ENCODE peak calls at places on chromosomes 5 and 9, in five cellular contexts. F is HepG2, B is IMR-90, K is K562, D is GM12878. X is an unnamed sample.

GRCh38 chr9:131276107-131276888 is at the start of gene FAM78A:
- DNase-seq in F (no peak), B (no peak), K (no peak), D (no peak), X (peak; percentile 77)

GRCh38 chr9:95952471-95952870 is 77.0 kb downstream of the ERCC6L2 start:
- DNase-seq in F (no peak), B (no peak), K (no peak), D (no peak), X (no peak)

GRCh38 chr5:32076699-32077695 is 97.1 kb downstream of the GOLPH3 start:
- DNase-seq in F (peak; percentile 27), B (peak; percentile 59), K (peak; percentile 45), D (peak; percentile 15), X (peak; percentile 61)

GRCh38 chr9:5425006-5425628 is 12.6 kb downstream of the PLGRKT start:
- DNase-seq in F (peak; percentile 20), B (no peak), K (peak; percentile 20), D (peak; percentile 30), X (peak; percentile 37)

GRCh38 chr5:140596364-140596763 is 31.7 kb downstream of the SLC35A4 start:
- DNase-seq in F (no peak), B (no peak), K (no peak), D (no peak), X (no peak)

GRCh38 chr9:131667576-131667975 is 72.3 kb downstream of the RAPGEF1 start:
- DNase-seq in F (no peak), B (no peak), K (no peak), D (no peak), X (no peak)

GRCh38 chr9:112061152-112061740 is 113.9 kb downstream of the SUSD1 start:
- DNase-seq in F (peak; percentile 56), B (peak; percentile 99), K (peak; percentile 49), D (peak; percentile 75), X (peak; percentile 22)

GRCh38 chr9:77827104-77827784 is 179.1 kb upstream of the GNA14 start:
- DNase-seq in F (peak; percentile 16), B (no peak), K (peak; percentile 36), D (peak; percentile 21), X (no peak)

GRCh38 chr5:124660229-124661093 is 86.0 kb downstream of the ZNF608 start:
- DNase-seq in F (no peak), B (no peak), K (no peak), D (no peak), X (no peak)

GRCh38 chr9:19411316-19411715 is 2.5 kb downstream of the ACER2 start:
- DNase-seq in F (no peak), B (peak; percentile 76), K (no peak), D (no peak), X (no peak)

GRCh38 chr5:114435220-114435481 is 73.3 kb downstream of the KCNN2 start:
- DNase-seq in F (no peak), B (no peak), K (no peak), D (no peak), X (no peak)

GRCh38 chr9:93612796-93613154 is 36.4 kb downstream of the PHF2 start:
- DNase-seq in F (no peak), B (no peak), K (no peak), D (peak; percentile 15), X (no peak)

GRCh38 chr5:40446910-40447309 is 232.8 kb upstream of the PTGER4 start:
- DNase-seq in F (peak; percentile 73), B (peak; percentile 92), K (no peak), D (no peak), X (no peak)

GRCh38 chr5:148798786-148799185 is 27.6 kb upstream of the ADRB2 start:
- DNase-seq in F (no peak), B (no peak), K (no peak), D (no peak), X (no peak)

GRCh38 chr9:16671591-16672137 is 198.8 kb downstream of the BNC2 start:
- DNase-seq in F (no peak), B (peak; percentile 83), K (no peak), D (peak; percentile 19), X (no peak)

GRCh38 chr5:180605554-180606214 is 14.4 kb upstream of the SCGB3A1 start:
- DNase-seq in F (peak; percentile 45), B (peak; percentile 51), K (peak; percentile 55), D (peak; percentile 17), X (peak; percentile 74)

GRCh38 chr9:131038256-131039128 is 29.5 kb downstream of the LAMC3 start:
- DNase-seq in F (no peak), B (no peak), K (peak; percentile 61), D (no peak), X (no peak)

GRCh38 chr5:32612134-32612888 is 27.0 kb downstream of the SUB1 start:
- DNase-seq in F (no peak), B (peak; percentile 20), K (no peak), D (no peak), X (peak; percentile 9)

DNA sequence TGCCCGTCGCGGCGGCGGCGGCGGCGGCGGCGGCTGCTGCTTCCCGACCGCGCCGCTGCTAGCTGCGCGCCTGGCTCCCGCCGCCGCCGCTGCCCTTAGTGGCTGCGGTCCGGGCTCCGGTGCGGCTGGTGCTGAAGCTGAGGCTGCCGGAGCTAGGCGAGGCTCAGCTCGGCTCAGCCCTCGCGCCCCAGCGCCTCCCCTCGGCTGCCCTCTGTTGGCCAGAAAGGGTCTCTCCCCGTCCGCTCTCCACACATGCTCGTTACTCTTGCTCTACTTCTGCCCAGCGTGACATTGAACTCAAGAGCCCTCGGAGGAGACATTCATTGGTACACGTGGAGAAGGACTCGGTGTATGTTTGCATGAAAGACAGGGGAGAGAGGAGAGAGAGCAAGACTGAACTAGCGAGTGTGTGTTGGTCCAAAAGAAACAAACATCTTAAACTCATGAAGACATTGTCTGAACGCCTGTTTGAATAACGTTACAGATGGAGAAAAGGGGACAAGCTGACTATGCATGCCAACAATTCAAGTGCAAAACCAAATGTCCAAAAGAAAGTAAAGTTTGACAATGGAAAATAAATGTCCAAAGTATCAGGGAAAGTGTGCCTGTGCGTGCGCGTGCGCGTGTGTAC is at the start of gene HCN1:
- DNase-seq in F (peak; percentile 17), B (peak; percentile 32), K (no peak), D (no peak), X (peak; percentile 81)
- TF ChIP-seq MXI1 in F (no peak), B (no peak), K (no peak), D (no peak), X (no peak)

GRCh38 chr9:27355166-27355565 is 58.2 kb upstream of the EQTN start:
- DNase-seq in F (no peak), B (no peak), K (no peak), D (no peak), X (no peak)

GRCh38 chr9:27356446-27356845 is 59.5 kb upstream of the EQTN start:
- DNase-seq in F (no peak), B (no peak), K (no peak), D (no peak), X (no peak)

GRCh38 chr9:27352457-27353188 is 55.7 kb upstream of the EQTN start:
- DNase-seq in F (no peak), B (no peak), K (no peak), D (peak; percentile 42), X (no peak)

GRCh38 chr9:27351438-27351837 is 54.5 kb upstream of the EQTN start:
- DNase-seq in F (no peak), B (no peak), K (no peak), D (no peak), X (no peak)

GRCh38 chr9:27353405-27354229 is 56.7 kb upstream of the EQTN start:
- DNase-seq in F (no peak), B (no peak), K (no peak), D (peak; percentile 46), X (peak; percentile 64)
- TF ChIP-seq MXI1 in F (no peak), B (no peak), K (no peak), D (no peak), X (peak; percentile 62)

GRCh38 chr5:16143361-16144049 is 36.1 kb downstream of the MARCHF11 start:
- DNase-seq in F (no peak), B (no peak), K (no peak), D (no peak), X (no peak)

GRCh38 chr5:16140944-16141343 is 38.6 kb downstream of the MARCHF11 start:
- DNase-seq in F (no peak), B (no peak), K (no peak), D (no peak), X (no peak)

GRCh38 chr5:16137177-16137576 is 42.4 kb downstream of the MARCHF11 start:
- DNase-seq in F (no peak), B (no peak), K (no peak), D (no peak), X (no peak)

GRCh38 chr5:16144416-16144815 is 35.2 kb downstream of the MARCHF11 start:
- DNase-seq in F (no peak), B (no peak), K (no peak), D (no peak), X (no peak)

GRCh38 chr5:16140417-16140816 is 39.2 kb downstream of the MARCHF11 start:
- DNase-seq in F (no peak), B (no peak), K (no peak), D (no peak), X (no peak)
- TF ChIP-seq MXI1 in F (no peak), B (no peak), K (no peak), D (no peak), X (no peak)

DNA sequence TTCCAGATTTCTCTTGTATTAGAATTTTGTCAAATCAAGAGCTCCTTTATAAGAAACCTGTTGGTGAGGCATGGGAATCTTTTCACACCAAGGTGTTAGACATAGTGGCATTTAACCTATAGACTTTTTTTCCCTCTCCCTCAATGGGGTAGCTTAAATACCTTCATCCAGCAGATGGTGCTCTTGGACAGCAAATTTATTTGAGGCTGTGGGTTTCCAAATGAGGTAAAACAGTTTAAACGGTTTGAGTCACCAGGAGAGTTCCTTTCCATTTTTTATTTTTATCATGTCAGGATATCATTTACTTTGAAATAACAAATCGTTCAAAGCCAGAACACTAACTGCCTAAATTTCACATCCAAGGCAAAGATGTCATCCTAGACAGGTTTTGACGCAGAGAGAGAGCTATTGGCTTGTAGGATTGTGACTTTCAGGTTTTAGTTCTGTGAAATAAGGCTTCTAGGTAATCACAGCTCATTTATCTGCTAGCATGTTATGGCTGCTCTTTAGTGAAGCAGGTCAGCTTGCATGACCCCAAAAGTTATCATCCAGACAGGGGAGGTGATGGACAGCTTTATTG is 69.7 kb downstream of the KDM4C start:
- DNase-seq in F (peak; percentile 71), B (peak; percentile 54), K (peak; percentile 24), D (peak; percentile 16), X (peak; percentile 67)
- TF ChIP-seq MXI1 in F (no peak), B (no peak), K (no peak), D (no peak), X (no peak)